ENCODE peak calls at places on chromosomes 6 and 20, in eight cellular contexts. K, X, E, D, B, Z, G and Q are unnamed samples.
A peak's percentile ranks its signal among the peaks of the same experiment; 100 is the strongest.

GRCh38 chr6:21386744-21387143 is 206.8 kb upstream of the SOX4 start:
- DNase-seq in X (no peak), B (no peak), E (no peak), K (no peak), D (peak; percentile 6), G (no peak), Z (peak; percentile 66), Q (no peak)

GRCh38 chr6:148887181-148887580 is 140.4 kb downstream of the UST start:
- DNase-seq in Z (no peak), K (peak; percentile 39), G (peak; percentile 48), D (no peak), B (no peak), X (no peak), E (no peak), Q (no peak)

GRCh38 chr6:108366236-108366635 is 71.4 kb downstream of the AFG1L start:
- DNase-seq in G (no peak), D (no peak), K (no peak), E (no peak), B (no peak), X (no peak), Z (no peak), Q (no peak)

GRCh38 chr6:34039943-34040342 is 105.9 kb downstream of the GRM4 start:
- DNase-seq in D (no peak), Z (no peak), X (no peak), E (no peak), K (no peak), G (no peak), B (no peak), Q (no peak)

GRCh38 chr6:119379809-119380208 is 30.2 kb upstream of the MAN1A1 start:
- DNase-seq in X (no peak), B (no peak), E (no peak), D (no peak), K (no peak), G (no peak), Z (no peak), Q (no peak)

GRCh38 chr20:41905186-41905585 is 287.0 kb upstream of the CHD6 start:
- DNase-seq in K (no peak), B (no peak), D (no peak), X (no peak), G (no peak), Z (no peak), E (no peak), Q (no peak)

GRCh38 chr6:43806041-43806757 is 36.2 kb downstream of the VEGFA start:
- DNase-seq in X (no peak), Z (peak; percentile 82), B (no peak), E (no peak), K (no peak), G (no peak), D (no peak), Q (no peak)

GRCh38 chr6:74320715-74321114 is 624.7 kb downstream of the CD109 start:
- DNase-seq in X (no peak), D (no peak), Z (no peak), B (no peak), K (no peak), G (no peak), E (no peak), Q (no peak)

GRCh38 chr6:159819932-159820640 is 20.0 kb downstream of the PNLDC1 start:
- DNase-seq in X (no peak), Z (no peak), G (no peak), E (no peak), D (no peak), B (no peak), K (no peak), Q (no peak)

GRCh38 chr6:31963921-31964320 is 4.9 kb downstream of the SKIC2 start:
- DNase-seq in K (no peak), X (no peak), D (no peak), B (no peak), Z (no peak), E (no peak), G (no peak), Q (no peak)

GRCh38 chr6:102520981-102521380 is 1127.5 kb downstream of the GRIK2 start:
- DNase-seq in B (no peak), E (no peak), X (no peak), G (no peak), D (no peak), Z (no peak), K (no peak), Q (no peak)

GRCh38 chr6:25061289-25061945 is 125.7 kb upstream of the RIPOR2 start:
- DNase-seq in B (no peak), G (no peak), D (peak; percentile 36), Z (no peak), K (peak; percentile 61), E (peak; percentile 60), X (no peak), Q (no peak)

GRCh38 chr6:19535351-19535750 is 301.8 kb upstream of the ID4 start:
- DNase-seq in K (no peak), D (no peak), G (no peak), E (no peak), X (no peak), B (no peak), Z (no peak), Q (no peak)

GRCh38 chr20:64139200-64140081 is 24.8 kb upstream of the MYT1 start:
- DNase-seq in K (no peak), X (no peak), Z (peak; percentile 3), E (no peak), D (no peak), G (no peak), B (no peak), Q (no peak)

GRCh38 chr20:19867074-19867473 is 109.0 kb downstream of the RIN2 start:
- DNase-seq in E (no peak), B (no peak), Z (no peak), X (no peak), D (no peak), K (peak; percentile 76), G (no peak), Q (no peak)

GRCh38 chr6:7108196-7108963 is 619 bp downstream of the RREB1 start:
- DNase-seq in K (peak; percentile 47), Z (peak; percentile 39), G (peak; percentile 45), D (peak; percentile 34), E (peak; percentile 78), B (peak; percentile 81), X (peak; percentile 66), Q (peak; percentile 32)

GRCh38 chr6:7106215-7106751 is 1.5 kb upstream of the RREB1 start:
- DNase-seq in Z (no peak), B (peak; percentile 46), D (peak; percentile 12), X (no peak), E (no peak), G (no peak), K (peak; percentile 32), Q (no peak)

GRCh38 chr6:7104752-7105151 is 3.0 kb upstream of the RREB1 start:
- DNase-seq in X (no peak), E (no peak), B (no peak), G (no peak), Z (no peak), K (no peak), D (no peak), Q (no peak)

GRCh38 chr6:7107578-7108195 is at the start of gene RREB1:
- DNase-seq in E (peak; percentile 70), D (peak; percentile 55), K (peak; percentile 53), B (peak; percentile 82), X (peak; percentile 70), Z (peak; percentile 44), G (peak; percentile 76), Q (peak; percentile 37)

DNA sequence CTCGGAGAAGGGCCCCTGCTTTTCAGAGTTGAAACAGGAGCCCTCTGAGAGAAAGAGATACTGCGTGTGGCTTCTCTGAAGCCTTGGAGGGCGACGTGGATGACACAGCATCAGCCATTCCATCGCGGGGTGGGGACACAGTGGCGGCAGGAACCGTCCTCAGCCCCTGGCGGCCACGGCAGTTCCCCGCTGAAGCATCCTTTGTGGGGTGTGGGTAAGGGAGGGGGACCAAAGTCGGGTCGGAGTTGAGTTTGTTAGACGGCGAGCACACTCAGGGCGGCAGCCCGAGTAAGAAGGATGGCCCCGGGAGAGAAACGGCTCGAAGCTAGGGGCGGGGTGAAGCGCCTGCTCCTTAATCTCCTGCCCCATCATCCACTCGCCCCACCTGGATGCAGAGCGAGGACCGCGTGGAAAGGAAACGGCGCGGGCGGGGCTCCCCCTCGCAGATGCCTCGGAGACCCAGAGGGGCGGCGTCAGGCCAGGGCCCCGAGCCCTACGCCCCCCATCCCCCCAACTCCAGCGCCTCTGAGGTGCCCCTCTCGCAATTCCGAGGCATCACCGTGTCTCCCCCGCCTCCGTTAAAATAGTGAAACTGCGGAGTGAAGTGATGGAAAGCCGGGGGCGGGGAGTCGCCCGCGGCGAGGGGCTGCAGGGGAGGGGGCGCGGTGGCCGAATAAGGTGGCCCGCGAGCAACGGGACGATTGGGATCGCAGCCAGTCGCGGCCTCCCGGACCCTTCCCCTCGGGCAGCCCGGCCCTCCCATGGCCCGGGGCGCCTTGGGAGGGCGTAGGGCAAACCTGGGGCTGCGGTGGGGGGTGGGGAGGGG is 796 bp upstream of the RREB1 start:
- DNase-seq in K (no peak), Z (peak; percentile 20), B (no peak), E (peak; percentile 53), G (peak; percentile 34), D (peak; percentile 1), X (peak; percentile 28), Q (peak; percentile 14)
- TF ChIP-seq CTCF in K (peak; percentile 16), Z (no peak), B (peak; percentile 5), E (no peak), G (peak; percentile 37), D (peak; percentile 55), X (peak; percentile 18), Q (peak; percentile 33)

GRCh38 chr6:115271434-115271833 is 789.3 kb downstream of the FRK start:
- DNase-seq in G (no peak), E (peak; percentile 60), X (no peak), Z (no peak), D (no peak), B (peak; percentile 1), K (no peak), Q (no peak)
- TF ChIP-seq CTCF in G (no peak), E (peak; percentile 61), X (no peak), Z (no peak), D (no peak), B (no peak), K (no peak), Q (peak; percentile 25)

GRCh38 chr6:86963352-86963751 is 26.0 kb downstream of the HTR1E start:
- DNase-seq in X (no peak), D (no peak), K (no peak), B (no peak), Z (no peak), E (no peak), G (no peak), Q (no peak)
- TF ChIP-seq CTCF in X (no peak), D (no peak), K (no peak), B (no peak), Z (no peak), E (no peak), G (no peak), Q (no peak)

GRCh38 chr20:11178946-11179654 is 505.3 kb upstream of the JAG1 start:
- DNase-seq in E (no peak), X (no peak), D (peak; percentile 72), Z (peak; percentile 38), G (no peak), B (no peak), K (peak; percentile 53), Q (no peak)

GRCh38 chr20:11182715-11183114 is 508.9 kb upstream of the JAG1 start:
- DNase-seq in Z (no peak), K (peak; percentile 13), D (no peak), E (no peak), X (no peak), B (no peak), G (no peak), Q (no peak)

GRCh38 chr20:11180186-11180585 is 506.4 kb upstream of the JAG1 start:
- DNase-seq in B (no peak), X (no peak), Z (no peak), K (no peak), E (no peak), D (no peak), G (no peak), Q (no peak)

GRCh38 chr20:11186301-11187008 is 512.7 kb upstream of the JAG1 start:
- DNase-seq in X (no peak), D (no peak), B (no peak), K (no peak), E (no peak), G (no peak), Z (no peak), Q (no peak)

GRCh38 chr20:11181964-11182363 is 508.2 kb upstream of the JAG1 start:
- DNase-seq in X (no peak), Z (no peak), E (no peak), K (no peak), D (no peak), B (no peak), G (no peak), Q (no peak)
- TF ChIP-seq CTCF in X (no peak), Z (no peak), E (no peak), K (no peak), D (no peak), B (no peak), G (no peak), Q (no peak)